ENCODE peak calls at places on chromosome 13, in four cellular contexts. H is PC-3, U is mammary epithelial cell, G is DND-41. N is an unnamed sample.

GRCh38 chr13:44109986-44110640 is 230.4 kb downstream of the LACC1 start:
- DNase-seq in G (no peak), U (peak), H (peak), N (no peak)

GRCh38 chr13:109235901-109236300 is 550.5 kb downstream of the IRS2 start:
- DNase-seq in U (peak), G (no peak), H (no peak), N (no peak)

GRCh38 chr13:65932587-65933239 is 1297.4 kb downstream of the PCDH9 start:
- DNase-seq in G (no peak), H (peak), U (peak), N (no peak)

GRCh38 chr13:40235160-40235796 is 431.2 kb downstream of the FOXO1 start:
- DNase-seq in U (no peak), G (no peak), H (peak), N (peak)

GRCh38 chr13:44117351-44117750 is 237.6 kb downstream of the LACC1 start:
- DNase-seq in H (no peak), U (no peak), G (peak), N (peak)

GRCh38 chr13:108346376-108346775 is 76.9 kb downstream of the TNFSF13B start:
- DNase-seq in U (no peak), G (no peak), H (no peak), N (no peak)

GRCh38 chr13:83702021-83702420 is 180.3 kb downstream of the SLITRK1 start:
- DNase-seq in U (no peak), H (no peak), G (no peak), N (no peak)

GRCh38 chr13:99970761-99971575 is 599 bp downstream of the ZIC5 start:
- DNase-seq in G (peak), U (no peak), H (no peak), N (no peak)

GRCh38 chr13:60000986-60001385 is 162.7 kb downstream of the DIAPH3 start:
- DNase-seq in G (no peak), H (no peak), U (no peak), N (no peak)

GRCh38 chr13:35599385-35599784 is 122.9 kb upstream of the MAB21L1 start:
- DNase-seq in G (no peak), H (no peak), U (peak), N (no peak)

GRCh38 chr13:23899555-23899954 is 2.3 kb upstream of the C1QTNF9B start:
- DNase-seq in G (peak), H (peak), U (peak), N (peak)

GRCh38 chr13:74134777-74135305 is 637 bp upstream of the KLF12 start:
- DNase-seq in G (peak), U (no peak), H (peak), N (no peak)
- H3K4me2 ChIP-seq in G (peak), U (peak), H (peak), N (peak)

DNA sequence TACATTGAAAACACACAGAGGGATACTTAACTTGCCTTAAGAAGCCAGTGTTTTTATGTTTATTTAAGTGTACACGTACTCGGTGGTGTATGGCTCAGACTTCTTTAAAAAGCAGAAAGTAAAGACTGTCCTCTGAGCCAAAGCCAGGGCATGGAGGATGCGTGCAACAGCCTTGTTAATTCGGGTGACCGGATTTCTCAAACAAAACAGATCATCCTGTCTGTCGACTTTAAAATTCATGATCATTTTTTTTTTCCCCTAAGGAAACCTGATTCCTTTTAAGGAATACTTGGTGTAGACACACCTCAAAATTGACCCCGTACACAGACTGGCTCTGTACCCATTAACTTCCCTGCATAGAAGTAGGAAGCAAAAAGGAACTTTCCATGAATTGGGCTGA is 124.7 kb upstream of the RNF113B start:
- DNase-seq in H (peak), U (no peak), G (no peak), N (peak)
- H3K4me3 ChIP-seq in H (peak), U (no peak), G (no peak), N (peak)

DNA sequence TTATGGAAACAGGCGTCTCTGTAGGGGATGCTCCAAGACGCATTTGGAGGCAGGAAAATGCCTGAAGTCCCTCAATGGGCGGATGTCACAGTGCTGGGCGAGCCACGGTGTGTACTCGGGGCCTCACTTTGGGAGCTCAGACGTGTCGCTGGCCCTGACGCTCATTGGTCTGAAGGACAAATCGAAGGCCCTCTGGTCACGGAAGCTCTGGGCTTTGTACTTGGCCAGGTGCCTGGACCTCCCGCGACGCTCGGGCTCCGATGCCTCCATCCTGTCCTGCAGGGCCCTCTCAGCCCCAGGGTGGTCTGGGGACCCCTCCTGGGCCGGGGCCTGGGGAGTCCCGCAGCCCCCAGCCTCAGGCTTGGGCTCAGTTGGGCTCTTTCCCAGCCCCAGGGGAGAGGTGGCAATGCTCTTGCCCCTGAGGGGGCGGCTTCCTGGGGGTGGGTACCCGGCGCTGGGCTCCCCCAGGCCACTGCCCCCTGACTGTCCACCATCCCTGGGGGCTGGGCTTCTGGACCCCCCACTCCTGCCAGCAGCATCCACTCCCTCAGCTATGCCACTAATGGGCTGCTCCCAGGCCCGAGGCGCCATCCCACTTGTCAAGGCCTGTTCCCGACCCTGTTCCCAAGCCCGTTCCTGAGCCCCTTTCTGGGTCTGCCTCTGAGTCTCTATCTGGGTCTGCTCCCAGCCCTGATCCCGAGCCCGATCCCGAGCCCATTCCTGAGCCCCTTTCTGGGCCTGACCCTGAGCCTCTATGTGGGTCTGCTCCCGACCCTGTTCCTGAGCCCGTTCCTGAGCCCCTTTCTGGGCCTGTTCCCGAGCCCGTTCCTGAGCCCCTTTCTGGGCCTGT is 39.5 kb upstream of the GRTP1 start:
- DNase-seq in G (no peak), H (no peak), U (no peak), N (no peak)
- TF ChIP-seq EZH2 in G (no peak), H (no peak), U (no peak), N (no peak)

DNA sequence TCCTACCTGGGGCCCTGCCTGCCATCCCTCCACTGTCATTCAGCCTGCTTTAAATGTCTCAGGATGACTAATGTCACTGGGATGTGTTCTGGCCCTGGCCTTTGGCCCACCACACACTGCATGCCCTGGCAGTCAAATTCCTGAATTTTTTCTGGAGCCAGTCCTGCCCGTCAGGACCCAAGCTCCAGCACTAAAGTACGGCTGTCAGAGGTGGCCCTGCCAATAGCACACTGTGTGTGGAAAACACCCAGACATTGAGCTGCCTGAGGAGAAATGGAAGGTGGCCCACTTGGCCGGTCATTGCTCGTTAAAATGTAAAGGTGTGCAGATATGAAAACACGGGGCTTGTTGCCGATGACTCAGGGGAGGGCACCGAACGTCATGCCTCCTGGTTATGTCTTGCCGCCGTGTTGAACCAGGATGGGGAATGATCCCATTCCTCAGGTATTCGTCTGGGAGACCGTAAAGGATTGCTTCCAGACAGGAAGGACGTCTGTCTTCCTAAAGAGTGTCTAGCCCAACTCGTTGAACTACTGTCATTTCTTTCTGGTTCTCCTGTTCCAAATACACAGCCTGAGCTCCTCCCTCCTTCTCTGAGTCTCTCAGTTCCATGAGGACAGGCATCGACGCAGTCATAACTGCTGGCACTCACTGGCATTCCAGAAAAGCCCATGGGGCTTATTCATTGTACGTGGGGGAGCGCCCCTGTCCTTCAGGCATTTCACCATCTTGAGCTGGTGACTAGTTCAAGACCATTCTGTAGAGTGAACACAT is 40.6 kb downstream of the COL4A2 start:
- DNase-seq in U (peak), G (no peak), H (peak), N (peak)
- H3K4me2 ChIP-seq in U (peak), G (no peak), H (peak), N (peak)

DNA sequence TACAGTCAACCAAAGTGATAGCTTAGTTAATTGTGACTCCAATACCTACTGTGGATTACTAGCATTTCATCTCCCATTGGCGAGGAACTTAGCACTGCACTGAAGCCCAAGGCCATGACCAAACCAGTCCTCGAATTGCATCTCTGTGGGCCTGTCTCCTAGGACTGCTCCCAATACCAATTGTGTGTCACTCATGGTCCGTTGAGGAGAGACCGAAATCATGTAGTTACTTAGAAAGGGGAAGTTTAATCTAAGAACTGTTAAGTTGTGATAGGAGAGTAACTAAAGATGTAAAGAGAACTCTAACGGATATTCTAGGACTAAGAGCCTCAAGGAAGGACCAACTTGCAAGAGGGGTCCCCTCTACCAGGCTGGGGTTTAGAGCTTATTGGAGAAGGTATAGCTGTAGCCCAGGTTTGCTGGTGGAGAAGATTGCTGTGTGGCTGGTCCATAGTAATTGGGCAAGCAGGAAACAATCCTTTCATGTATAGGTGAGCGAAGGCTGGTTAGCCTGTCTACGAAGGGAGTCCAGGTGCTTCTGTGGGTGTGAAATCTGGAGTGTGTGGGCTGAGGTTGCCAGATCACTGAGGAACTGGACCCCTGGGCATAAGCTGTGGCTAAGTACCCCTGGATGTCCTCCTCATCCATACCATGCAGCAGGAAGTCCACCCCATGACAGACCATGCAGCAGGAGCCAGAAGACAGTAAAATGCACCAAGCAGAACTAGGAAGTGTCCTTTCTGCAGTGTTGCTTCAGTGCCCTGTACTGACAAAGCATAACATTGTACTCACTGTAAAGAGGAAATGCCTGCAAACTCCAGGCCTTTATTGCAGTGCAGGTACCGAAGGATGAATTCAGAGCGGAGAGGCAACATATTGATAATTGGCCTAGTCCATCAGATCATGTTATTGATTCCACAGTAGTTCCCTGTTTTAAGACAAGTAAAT is 30.8 kb downstream of the DNAJC3 start:
- DNase-seq in H (no peak), G (no peak), U (no peak), N (no peak)
- H3K4me3 ChIP-seq in H (no peak), G (no peak), U (no peak), N (no peak)

DNA sequence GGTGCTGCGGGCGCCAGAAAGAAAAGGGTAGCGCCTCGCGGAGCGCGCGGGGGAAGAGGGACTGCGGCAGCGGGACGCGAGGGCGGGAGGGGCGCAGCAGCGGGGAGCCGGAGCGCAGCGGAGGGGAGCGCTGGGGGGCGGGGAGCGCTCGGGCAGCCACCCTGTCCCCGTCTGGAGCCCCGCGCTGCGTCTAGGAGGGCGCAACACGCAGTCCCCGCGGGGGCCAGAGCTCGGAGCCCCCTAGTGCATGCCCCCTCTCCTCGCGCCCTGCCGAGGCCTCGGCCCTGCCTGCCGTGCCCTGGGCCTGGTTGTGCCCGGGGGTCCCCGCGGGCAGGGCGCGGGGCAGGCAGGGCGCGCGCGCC is 37.9 kb downstream of the SOX1 start:
- DNase-seq in H (no peak), G (no peak), U (no peak), N (no peak)
- TF ChIP-seq EZH2 in H (no peak), G (no peak), U (no peak), N (no peak)

DNA sequence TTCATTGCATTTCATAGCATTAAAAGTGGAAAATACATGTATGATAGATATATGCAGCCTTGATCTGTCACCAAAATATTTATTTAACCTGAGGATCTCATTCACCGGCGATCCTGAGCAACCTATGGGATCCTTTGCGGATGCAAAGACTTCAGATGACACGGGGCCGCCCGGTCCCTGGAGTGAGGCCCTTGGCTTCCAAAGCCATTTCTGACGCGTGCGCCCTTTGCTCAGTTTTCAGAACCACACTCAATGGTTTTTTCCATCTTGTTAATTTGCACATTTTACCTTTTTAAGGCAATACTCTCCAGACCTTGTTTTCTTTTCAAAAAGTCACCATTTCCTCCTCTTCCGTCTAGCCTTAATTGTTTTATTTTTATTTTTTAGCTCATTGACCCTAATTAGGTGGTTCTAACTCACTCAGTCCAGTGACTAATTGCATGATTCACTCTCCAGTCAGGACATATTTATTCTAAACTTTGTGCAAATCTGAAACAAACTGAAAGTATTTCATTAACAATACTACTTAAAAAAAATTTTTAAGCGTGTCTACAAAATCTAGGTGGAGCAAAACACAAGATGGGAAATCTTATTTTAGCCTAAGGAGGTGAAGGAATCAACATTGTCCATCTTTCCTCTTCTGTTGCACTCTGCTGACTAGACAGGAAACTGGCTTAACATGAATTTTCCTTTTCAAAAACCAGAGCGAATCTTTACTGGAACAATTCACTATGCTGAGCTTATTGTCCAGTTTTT is 47.9 kb downstream of the COL4A1 start:
- DNase-seq in G (no peak), U (peak), H (peak), N (peak)
- H3K4me2 ChIP-seq in G (no peak), U (peak), H (peak), N (peak)

GRCh38 chr13:28534210-28534609 is 39.3 kb upstream of the FLT1 start:
- DNase-seq in U (no peak), H (no peak), G (no peak), N (no peak)

GRCh38 chr13:28532226-28533048 is 37.5 kb upstream of the FLT1 start:
- DNase-seq in H (no peak), U (no peak), G (no peak), N (no peak)

GRCh38 chr13:28531956-28532225 is 37.0 kb upstream of the FLT1 start:
- DNase-seq in G (no peak), U (no peak), H (no peak), N (no peak)

GRCh38 chr13:28533441-28534166 is 38.7 kb upstream of the FLT1 start:
- DNase-seq in H (no peak), U (no peak), G (no peak), N (no peak)

DNA sequence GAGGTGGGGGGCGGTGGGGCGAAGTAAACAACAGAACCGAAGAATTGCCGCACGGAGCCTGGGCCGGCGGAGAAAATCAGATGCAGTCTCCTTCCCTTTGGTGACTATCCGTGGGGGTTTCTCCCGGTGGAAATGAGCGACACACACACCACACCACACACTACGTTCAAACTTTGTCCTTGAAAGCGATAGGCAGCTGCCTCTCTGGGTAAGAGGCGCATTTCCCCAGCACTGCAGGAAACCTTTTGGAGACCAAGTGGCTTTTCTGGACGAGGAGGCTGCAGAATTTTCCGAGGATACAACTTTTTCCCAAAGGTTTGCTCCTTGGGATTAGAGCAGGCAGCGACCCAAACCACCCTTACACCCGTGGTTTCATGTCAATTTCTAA is 38.1 kb upstream of the FLT1 start:
- DNase-seq in G (no peak), U (no peak), H (no peak), N (no peak)
- H3K4me3 ChIP-seq in G (no peak), U (no peak), H (no peak), N (peak)

N was measured in astrocyte.